ENCODE peak calls at places on chromosomes 1 and 21, in four cellular contexts. R, L, H and V are unnamed samples.

GRCh38 chr1:192788184-192788583 is 20.7 kb upstream of the RGS2 start:
- DNase-seq in L (peak), H (peak), R (no peak), V (no peak)

GRCh38 chr1:236854602-236854978 is 59.5 kb downstream of the MTR start:
- DNase-seq in R (no peak), H (peak), L (peak), V (no peak)

GRCh38 chr1:212607206-212607923 is 1.2 kb upstream of the ATF3 start:
- DNase-seq in H (no peak), L (peak), R (no peak), V (peak)

GRCh38 chr21:26833011-26833410 is 12.2 kb downstream of the ADAMTS1 start:
- DNase-seq in L (no peak), H (no peak), R (no peak), V (no peak)

GRCh38 chr1:117860906-117861610 is 68.4 kb downstream of the GDAP2 start:
- DNase-seq in H (peak), R (no peak), L (peak), V (no peak)

GRCh38 chr1:172969611-172970010 is 81.1 kb downstream of the TNFSF18 start:
- DNase-seq in H (peak), R (no peak), L (peak), V (no peak)

GRCh38 chr1:192580351-192580962 is 4.9 kb downstream of the RGS1 start:
- DNase-seq in L (peak), R (no peak), H (peak), V (peak)

GRCh38 chr1:214290399-214291037 is 9.6 kb downstream of the SMYD2 start:
- DNase-seq in H (no peak), R (no peak), L (no peak), V (no peak)

GRCh38 chr21:41032536-41032935 is 135.4 kb upstream of the BACE2 start:
- DNase-seq in L (no peak), H (peak), R (no peak), V (no peak)

GRCh38 chr21:46489800-46490199 is 31.1 kb downstream of the DIP2A start:
- DNase-seq in H (no peak), R (no peak), L (no peak), V (no peak)

GRCh38 chr1:111364690-111365089 is 62.8 kb downstream of the OVGP1 start:
- DNase-seq in R (no peak), L (no peak), H (peak), V (no peak)

GRCh38 chr1:81220614-81221071 is 580.1 kb upstream of the ADGRL2 start:
- DNase-seq in H (no peak), L (no peak), R (no peak), V (no peak)

GRCh38 chr1:73886721-73887120 is 311.3 kb downstream of the LRRIQ3 start:
- DNase-seq in L (no peak), H (no peak), R (no peak), V (no peak)

GRCh38 chr1:206466840-206467649 is 3.2 kb upstream of the IKBKE start:
- DNase-seq in L (no peak), H (no peak), R (no peak), V (no peak)

GRCh38 chr1:169572184-169572583 is 14.1 kb downstream of the F5 start:
- DNase-seq in L (peak), R (no peak), H (peak), V (peak)

GRCh38 chr1:248316796-248317195 is 7.6 kb downstream of the OR2M7 start:
- DNase-seq in H (no peak), R (no peak), L (no peak), V (no peak)

GRCh38 chr1:243686149-243686548 is 163.9 kb downstream of the AKT3 start:
- DNase-seq in R (no peak), L (peak), H (no peak), V (no peak)

GRCh38 chr21:46038871-46039397 is 57.4 kb downstream of the COL6A1 start:
- DNase-seq in R (no peak), H (peak), L (peak), V (no peak)

GRCh38 chr1:171222961-171223360 is 25.3 kb upstream of the FMO1 start:
- DNase-seq in L (peak), H (peak), R (no peak), V (no peak)

GRCh38 chr21:14901482-14901958 is 163.3 kb downstream of the NRIP1 start:
- DNase-seq in L (peak), H (peak), R (no peak), V (no peak)

GRCh38 chr1:1374861-1375662 is at the start of gene AURKAIP1:
- DNase-seq in L (peak), R (peak), H (peak), V (peak)